ENCODE peak calls at places on chromosomes 12 and 14, in ten cellular contexts. H, J, I, R, M, K, D, U, A and P are unnamed samples.

GRCh38 chr12:125159687-125160086 is 94.5 kb downstream of the AACS start:
- DNase-seq in H (no peak), J (peak; percentile 77), I (no peak), R (no peak), M (no peak), K (no peak), D (no peak), U (no peak), A (no peak), P (no peak)

GRCh38 chr12:29552324-29552927 is 54.9 kb upstream of the OVCH1 start:
- DNase-seq in H (peak; percentile 61), J (peak; percentile 62), I (peak; percentile 27), R (peak; percentile 43), M (peak; percentile 75), K (peak; percentile 22), D (peak; percentile 69), U (peak; percentile 65), A (no peak), P (no peak)

GRCh38 chr12:2152134-2152533 is 99.3 kb downstream of the CACNA1C start:
- DNase-seq in H (no peak), J (no peak), I (no peak), R (no peak), M (no peak), K (no peak), D (no peak), U (no peak), A (peak; percentile 75), P (no peak)

GRCh38 chr12:78804262-78804661 is 60.3 kb upstream of the SYT1 start:
- DNase-seq in H (no peak), J (no peak), I (no peak), R (no peak), M (no peak), K (no peak), D (no peak), U (no peak), A (no peak), P (no peak)

GRCh38 chr12:22728989-22729388 is 104.0 kb downstream of the ETNK1 start:
- DNase-seq in H (no peak), J (no peak), I (no peak), R (no peak), M (no peak), K (no peak), D (no peak), U (no peak), A (no peak), P (no peak)

GRCh38 chr12:51531982-51532497 is 59.0 kb upstream of the SCN8A start:
- DNase-seq in H (peak; percentile 76), J (peak; percentile 80), I (peak; percentile 56), R (peak; percentile 76), M (peak; percentile 78), K (peak; percentile 67), D (peak; percentile 79), U (peak; percentile 55), A (peak; percentile 24), P (peak; percentile 93)

GRCh38 chr12:91704446-91704845 is 441.2 kb downstream of the BTG1 start:
- DNase-seq in H (peak; percentile 19), J (no peak), I (no peak), R (peak; percentile 17), M (no peak), K (no peak), D (no peak), U (no peak), A (no peak), P (no peak)

GRCh38 chr12:56029666-56030293 is 8.9 kb downstream of the IKZF4 start:
- DNase-seq in H (peak; percentile 67), J (peak; percentile 56), I (no peak), R (peak; percentile 67), M (no peak), K (no peak), D (peak; percentile 47), U (peak; percentile 41), A (no peak), P (no peak)

GRCh38 chr12:112294793-112295192 is 87.4 kb downstream of the HECTD4 start:
- DNase-seq in H (peak; percentile 51), J (no peak), I (no peak), R (peak; percentile 44), M (no peak), K (peak; percentile 15), D (no peak), U (no peak), A (no peak), P (no peak)

GRCh38 chr12:53061404-53062010 is 11.6 kb downstream of the TNS2 start:
- DNase-seq in H (no peak), J (peak; percentile 64), I (peak; percentile 41), R (peak; percentile 77), M (no peak), K (peak; percentile 63), D (peak; percentile 78), U (peak; percentile 32), A (no peak), P (peak; percentile 87)

GRCh38 chr12:76611533-76611932 is 52.0 kb upstream of the OSBPL8 start:
- DNase-seq in H (peak; percentile 93), J (no peak), I (no peak), R (peak; percentile 57), M (peak; percentile 18), K (no peak), D (no peak), U (no peak), A (no peak), P (no peak)

GRCh38 chr12:107992016-107992415 is 137.1 kb upstream of the WSCD2 start:
- DNase-seq in H (no peak), J (no peak), I (no peak), R (no peak), M (no peak), K (no peak), D (no peak), U (no peak), A (no peak), P (no peak)

GRCh38 chr14:70644016-70644415 is 2.3 kb downstream of the TTC9 start:
- DNase-seq in H (no peak), J (no peak), I (no peak), R (no peak), M (no peak), K (no peak), D (no peak), U (no peak), A (no peak), P (no peak)

GRCh38 chr12:113241191-113242017 is 20.1 kb downstream of the TPCN1 start:
- DNase-seq in H (peak; percentile 96), J (no peak), I (peak; percentile 48), R (peak; percentile 66), M (no peak), K (no peak), D (peak; percentile 74), U (no peak), A (no peak), P (no peak)

GRCh38 chr14:100747021-100747586 is 20.4 kb downstream of the DLK1 start:
- DNase-seq in H (peak; percentile 92), J (no peak), I (no peak), R (peak; percentile 73), M (no peak), K (peak; percentile 45), D (no peak), U (peak; percentile 23), A (no peak), P (peak; percentile 79)

GRCh38 chr14:31884776-31885379 is 192.2 kb upstream of the ARHGAP5 start:
- DNase-seq in H (peak; percentile 60), J (no peak), I (no peak), R (no peak), M (no peak), K (no peak), D (no peak), U (no peak), A (no peak), P (no peak)

GRCh38 chr12:119258149-119258548 is 76.4 kb upstream of the CCDC60 start:
- DNase-seq in H (no peak), J (no peak), I (no peak), R (no peak), M (no peak), K (no peak), D (no peak), U (no peak), A (no peak), P (no peak)

GRCh38 chr12:119262388-119262787 is 72.1 kb upstream of the CCDC60 start:
- DNase-seq in H (no peak), J (no peak), I (no peak), R (no peak), M (no peak), K (no peak), D (no peak), U (no peak), A (no peak), P (no peak)

GRCh38 chr12:119259483-119259882 is 75.0 kb upstream of the CCDC60 start:
- DNase-seq in H (no peak), J (no peak), I (no peak), R (no peak), M (no peak), K (no peak), D (no peak), U (no peak), A (no peak), P (no peak)
- TF ChIP-seq POLR2A in H (no peak), J (no peak), I (no peak), R (no peak), M (no peak), K (no peak), D (no peak), U (no peak), A (no peak), P (no peak)

DNA sequence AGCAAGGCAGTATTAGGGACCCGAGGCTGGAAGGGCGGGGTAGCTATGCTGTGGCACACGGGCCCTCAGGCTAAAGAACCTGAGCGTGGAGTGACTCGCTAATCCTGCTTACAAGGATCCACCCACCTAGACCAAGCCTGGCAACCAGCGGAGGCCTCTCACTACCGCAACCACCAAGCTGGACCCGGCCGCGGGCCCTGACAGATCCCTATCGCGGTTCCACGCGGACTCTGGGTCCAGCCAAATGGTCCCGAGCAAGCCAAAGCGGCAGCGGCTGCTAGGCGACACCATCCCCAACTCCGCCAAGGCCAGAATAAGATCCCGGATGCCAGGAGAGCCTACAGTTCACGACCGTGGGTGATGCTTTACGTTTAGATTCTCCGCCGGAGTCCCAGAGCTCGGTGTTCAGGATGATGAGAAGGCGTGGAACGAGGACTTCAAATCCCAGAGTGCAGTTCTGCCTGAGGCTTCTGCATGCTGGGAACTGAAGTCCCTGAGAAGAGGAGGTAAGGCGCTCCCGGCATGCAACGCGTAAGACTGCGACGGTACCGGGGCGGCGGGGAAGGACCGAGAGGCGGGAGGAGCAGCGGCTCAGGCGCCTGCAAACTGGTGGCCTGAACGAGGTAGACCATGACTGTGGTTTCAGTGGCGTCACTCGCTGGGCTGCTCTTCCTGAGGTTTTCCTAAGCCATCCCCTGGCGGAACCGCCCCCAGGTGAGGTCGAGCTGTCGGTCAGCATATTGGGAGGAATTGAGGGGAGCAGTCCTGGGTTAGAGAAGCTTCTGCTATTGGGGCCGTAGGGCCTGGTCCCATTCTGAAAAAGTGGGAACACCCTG is at the start of the genes CEP290 and TMTC3:
- DNase-seq in H (peak; percentile 100), J (peak; percentile 86), I (peak; percentile 85), R (peak; percentile 100), M (peak; percentile 95), K (peak; percentile 99), D (peak; percentile 96), U (peak; percentile 92), A (peak; percentile 97), P (peak; percentile 98)
- H3K4me3 ChIP-seq in H (peak within 1 kb of the TSS; percentile 68), J (peak within 1 kb of the TSS; percentile 68), I (peak within 1 kb of the TSS; percentile 80), R (peak within 1 kb of the TSS; percentile 76), M (peak within 1 kb of the TSS; percentile 60), K (peak within 1 kb of the TSS; percentile 91), D (peak within 1 kb of the TSS; percentile 71), U (peak within 1 kb of the TSS; percentile 84), A (peak within 1 kb of the TSS; percentile 96), P (peak within 1 kb of the TSS; percentile 71)

GRCh38 chr12:50400638-50401382 is at the start of gene LARP4:
- DNase-seq in H (peak; percentile 92), J (peak; percentile 93), I (peak; percentile 80), R (peak; percentile 97), M (peak; percentile 93), K (peak; percentile 93), D (peak; percentile 94), U (peak; percentile 88), A (peak; percentile 85), P (peak; percentile 93)
- TF ChIP-seq POLR2A in H (peak; percentile 85), J (peak; percentile 98), I (peak; percentile 84), R (peak; percentile 89), M (peak; percentile 96), K (peak; percentile 83), D (peak; percentile 93), U (peak; percentile 83), A (peak; percentile 95), P (peak; percentile 19)

GRCh38 chr12:114403690-114404450 is 2.1 kb downstream of the TBX5 start:
- DNase-seq in H (peak; percentile 69), J (no peak), I (no peak), R (no peak), M (no peak), K (no peak), D (no peak), U (no peak), A (no peak), P (no peak)
- H3K4me3 ChIP-seq in H (peak overlapping the region; percentile 97), J (no peak overlapping the region), I (no peak overlapping the region), R (no peak overlapping the region), M (no peak overlapping the region), K (no peak overlapping the region), D (no peak overlapping the region), U (no peak overlapping the region), A (no peak overlapping the region), P (no peak overlapping the region)